ENCODE peak calls at places on chromosomes 2 and 18, in nine cellular contexts. P is lower lobe of right lung, M is pancreas, U is GM23338, S is thoracic aorta, G is tibial nerve, R is neural progenitor cell, O is heart left ventricle, I is cardiac muscle cell. D is an unnamed sample.

GRCh38 chr2:100292022-100292580 is 30.2 kb downstream of the LONRF2 start:
- DNase-seq in P (peak; percentile 72), M (no peak), U (peak; percentile 29), S (no peak), G (no peak), R (peak; percentile 9), O (peak; percentile 40), I (peak; percentile 90), D (no peak)

GRCh38 chr2:104078431-104079157 is 775.3 kb upstream of the POU3F3 start:
- DNase-seq in P (no peak), M (no peak), U (peak; percentile 18), S (no peak), G (no peak), R (peak; percentile 43), O (no peak), I (no peak), D (no peak)

GRCh38 chr2:111667001-111667400 is 217.0 kb downstream of the ANAPC1 start:
- DNase-seq in P (no peak), M (no peak), U (no peak), S (no peak), G (no peak), R (no peak), O (no peak), I (no peak), D (no peak)

GRCh38 chr2:201955702-201956141 is 77.9 kb upstream of the FZD7 start:
- DNase-seq in P (no peak), M (no peak), U (no peak), S (no peak), G (no peak), R (no peak), O (no peak), I (peak; percentile 72), D (peak; percentile 60)

GRCh38 chr18:67417864-67418523 is 98.5 kb downstream of the DSEL start:
- DNase-seq in P (no peak), M (no peak), U (no peak), S (no peak), G (no peak), R (no peak), O (no peak), I (peak; percentile 61), D (no peak)

GRCh38 chr2:157328133-157328532 is 2.5 kb upstream of the ERMN start:
- DNase-seq in P (no peak), M (no peak), U (no peak), S (no peak), G (no peak), R (no peak), O (no peak), I (no peak), D (no peak)

GRCh38 chr2:200378652-200379290 is 72.3 kb downstream of the SPATS2L start:
- DNase-seq in P (no peak), M (no peak), U (no peak), S (no peak), G (no peak), R (peak; percentile 33), O (no peak), I (peak; percentile 63), D (no peak)

GRCh38 chr18:50115095-50115494 is 79.9 kb downstream of the MYO5B start:
- DNase-seq in P (no peak), M (no peak), U (no peak), S (no peak), G (no peak), R (no peak), O (no peak), I (peak; percentile 52), D (no peak)

GRCh38 chr18:80253236-80253635 is 5.9 kb upstream of the PARD6G start:
- DNase-seq in P (no peak), M (no peak), U (no peak), S (no peak), G (no peak), R (no peak), O (no peak), I (no peak), D (no peak)

GRCh38 chr2:95208101-95208500 is 780 bp downstream of the ZNF892 start:
- DNase-seq in P (no peak), M (no peak), U (no peak), S (no peak), G (no peak), R (no peak), O (no peak), I (no peak), D (no peak)
- H3K27ac ChIP-seq in P (peak overlapping the region; percentile 91), M (no peak overlapping the region), U (no peak overlapping the region), S (peak overlapping the region; percentile 77), G (peak overlapping the region; percentile 74), R (no peak overlapping the region), O (peak overlapping the region; percentile 86), I (no peak overlapping the region), D (peak overlapping the region; percentile 93)

GRCh38 chr2:85748948-85749875 is 4.6 kb upstream of the ATOH8 start:
- DNase-seq in P (no peak), M (no peak), U (no peak), S (no peak), G (no peak), R (no peak), O (peak; percentile 78), I (peak; percentile 40), D (peak; percentile 84)

GRCh38 chr2:85745619-85746018 is 8.2 kb upstream of the ATOH8 start:
- DNase-seq in P (no peak), M (no peak), U (no peak), S (no peak), G (no peak), R (no peak), O (no peak), I (no peak), D (no peak)

GRCh38 chr2:85746313-85747004 is 7.3 kb upstream of the ATOH8 start:
- DNase-seq in P (no peak), M (no peak), U (no peak), S (no peak), G (no peak), R (no peak), O (no peak), I (no peak), D (no peak)

GRCh38 chr2:85747441-85747840 is 6.3 kb upstream of the ATOH8 start:
- DNase-seq in P (no peak), M (no peak), U (no peak), S (no peak), G (no peak), R (no peak), O (no peak), I (no peak), D (no peak)

GRCh38 chr2:85748039-85748438 is 5.8 kb upstream of the ATOH8 start:
- DNase-seq in P (no peak), M (no peak), U (no peak), S (no peak), G (no peak), R (no peak), O (no peak), I (no peak), D (no peak)
- H3K27me3 ChIP-seq in P (no peaks in the 10 kb centered on the region), M (no peaks in the 10 kb centered on the region), U (peaks cover 30% of the 10 kb centered on the region), S (no peaks in the 10 kb centered on the region), G (no peaks in the 10 kb centered on the region), R (peaks cover 83% of the 10 kb centered on the region), O (no peaks in the 10 kb centered on the region), I (peaks cover 19% of the 10 kb centered on the region), D (no peaks in the 10 kb centered on the region)

GRCh38 chr2:79235135-79235534 is 75.6 kb upstream of the REG3A start:
- DNase-seq in P (no peak), M (no peak), U (peak; percentile 47), S (no peak), G (no peak), R (peak; percentile 10), O (no peak), I (no peak), D (no peak)
- TF ChIP-seq CTCF in P (no peak), M (no peak), U (peak; percentile 80), S (no peak), G (no peak), R (peak; percentile 42), O (no peak), I (no peak), D (no peak)

GRCh38 chr2:42248846-42249245 is 79.7 kb downstream of the EML4 start:
- DNase-seq in P (no peak), M (no peak), U (no peak), S (no peak), G (no peak), R (no peak), O (no peak), I (no peak), D (no peak)

GRCh38 chr2:42243297-42243696 is 74.1 kb downstream of the EML4 start:
- DNase-seq in P (no peak), M (no peak), U (no peak), S (no peak), G (no peak), R (no peak), O (no peak), I (no peak), D (no peak)

GRCh38 chr2:42241517-42241916 is 72.4 kb downstream of the EML4 start:
- DNase-seq in P (no peak), M (no peak), U (no peak), S (no peak), G (no peak), R (no peak), O (no peak), I (no peak), D (no peak)

GRCh38 chr2:42244520-42244919 is 75.4 kb downstream of the EML4 start:
- DNase-seq in P (no peak), M (no peak), U (no peak), S (no peak), G (no peak), R (no peak), O (no peak), I (no peak), D (no peak)

GRCh38 chr2:42245392-42245791 is 76.2 kb downstream of the EML4 start:
- DNase-seq in P (no peak), M (no peak), U (no peak), S (no peak), G (no peak), R (no peak), O (no peak), I (no peak), D (no peak)
- H3K27ac ChIP-seq in P (no peak overlapping the region), M (no peak overlapping the region), U (no peak overlapping the region), S (no peak overlapping the region), G (no peak overlapping the region), R (no peak overlapping the region), O (no peak overlapping the region), I (no peak overlapping the region), D (no peak overlapping the region)

GRCh38 chr2:239685556-239685955 is 284.7 kb upstream of the HDAC4 start:
- DNase-seq in P (peak; percentile 24), M (peak; percentile 25), U (no peak), S (no peak), G (no peak), R (no peak), O (no peak), I (no peak), D (no peak)
- H3K27me3 ChIP-seq in P (no peaks in the 10 kb centered on the region), M (no peaks in the 10 kb centered on the region), U (no peaks in the 10 kb centered on the region), S (no peaks in the 10 kb centered on the region), G (peaks cover 11% of the 10 kb centered on the region), R (no peaks in the 10 kb centered on the region), O (peaks cover 4% of the 10 kb centered on the region), I (no peaks in the 10 kb centered on the region), D (no peaks in the 10 kb centered on the region)

GRCh38 chr18:37280701-37281100 is 284.9 kb downstream of the CELF4 start:
- DNase-seq in P (no peak), M (no peak), U (no peak), S (no peak), G (no peak), R (no peak), O (no peak), I (no peak), D (no peak)
- TF ChIP-seq CTCF in P (no peak), M (no peak), U (no peak), S (no peak), G (no peak), R (no peak), O (no peak), I (no peak), D (no peak)

GRCh38 chr2:120552800-120553471 is 182.7 kb upstream of the GLI2 start:
- DNase-seq in P (peak; percentile 87), M (peak; percentile 89), U (peak; percentile 98), S (peak; percentile 40), G (peak; percentile 59), R (peak; percentile 92), O (peak; percentile 95), I (peak; percentile 94), D (peak; percentile 93)
- H3K27ac ChIP-seq in P (peak overlapping the region; percentile 31), M (peak overlapping the region; percentile 66), U (no peak overlapping the region), S (no peak overlapping the region), G (no peak overlapping the region), R (no peak overlapping the region), O (peak overlapping the region; percentile 81), I (no peak overlapping the region), D (no peak overlapping the region)

D was measured in tibial artery.